ENCODE peak calls at places on chromosomes 12 and 14, in five cellular contexts. One of them, this sample, is unnamed.

GRCh38 chr14:79791055-79791732 is 420.1 kb downstream of the DIO2 start:
- DNase-seq in Right ventricle myocardium superior: no peak
- DNase-seq in BJ: no peak
- DNase-seq in stimulated activated CD4-positive, alpha-beta T cell treated with anti-CD3 and anti-CD28 coated beads, TNF-alpha, amount 100 ng/mL, for 1 hour: no peak
- DNase-seq in HEK293T: no peak
- DNase-seq in this sample: no peak

GRCh38 chr12:105864916-105865315 is 273.8 kb downstream of the NUAK1 start:
- DNase-seq in Right ventricle myocardium superior: no peak
- DNase-seq in BJ: no peak
- DNase-seq in stimulated activated CD4-positive, alpha-beta T cell treated with anti-CD3 and anti-CD28 coated beads, TNF-alpha, amount 100 ng/mL, for 1 hour: no peak
- DNase-seq in HEK293T: no peak
- DNase-seq in this sample: no peak

GRCh38 chr12:116771651-116772050 is 33.5 kb downstream of the RNFT2 start:
- DNase-seq in Right ventricle myocardium superior: no peak
- DNase-seq in BJ: no peak
- DNase-seq in stimulated activated CD4-positive, alpha-beta T cell treated with anti-CD3 and anti-CD28 coated beads, TNF-alpha, amount 100 ng/mL, for 1 hour: no peak
- DNase-seq in HEK293T: no peak
- DNase-seq in this sample: no peak

GRCh38 chr12:70561550-70561949 is 75.7 kb downstream of the PTPRB start:
- DNase-seq in Right ventricle myocardium superior: no peak
- DNase-seq in BJ: no peak
- DNase-seq in stimulated activated CD4-positive, alpha-beta T cell treated with anti-CD3 and anti-CD28 coated beads, TNF-alpha, amount 100 ng/mL, for 1 hour: no peak
- DNase-seq in HEK293T: no peak
- DNase-seq in this sample: no peak

GRCh38 chr14:68874746-68875155 is 81.9 kb upstream of the ZFP36L1 start:
- DNase-seq in Right ventricle myocardium superior: peak
- DNase-seq in BJ: no peak
- DNase-seq in stimulated activated CD4-positive, alpha-beta T cell treated with anti-CD3 and anti-CD28 coated beads, TNF-alpha, amount 100 ng/mL, for 1 hour: no peak
- DNase-seq in HEK293T: no peak
- DNase-seq in this sample: no peak

GRCh38 chr14:104104006-104104901 is 18.8 kb downstream of the ASPG start:
- DNase-seq in Right ventricle myocardium superior: peak
- DNase-seq in BJ: no peak
- DNase-seq in stimulated activated CD4-positive, alpha-beta T cell treated with anti-CD3 and anti-CD28 coated beads, TNF-alpha, amount 100 ng/mL, for 1 hour: no peak
- DNase-seq in HEK293T: no peak
- DNase-seq in this sample: no peak

GRCh38 chr12:93380480-93381121 is 2.9 kb downstream of the NUDT4 start:
- DNase-seq in Right ventricle myocardium superior: no peak
- DNase-seq in BJ: no peak
- DNase-seq in stimulated activated CD4-positive, alpha-beta T cell treated with anti-CD3 and anti-CD28 coated beads, TNF-alpha, amount 100 ng/mL, for 1 hour: no peak
- DNase-seq in HEK293T: peak
- DNase-seq in this sample: no peak

GRCh38 chr14:92524603-92525185 is 11.1 kb downstream of the RIN3 start:
- DNase-seq in Right ventricle myocardium superior: no peak
- DNase-seq in BJ: no peak
- DNase-seq in stimulated activated CD4-positive, alpha-beta T cell treated with anti-CD3 and anti-CD28 coated beads, TNF-alpha, amount 100 ng/mL, for 1 hour: no peak
- DNase-seq in HEK293T: no peak
- DNase-seq in this sample: no peak

GRCh38 chr14:54535126-54535525 is 25.4 kb downstream of the CGRRF1 start:
- DNase-seq in Right ventricle myocardium superior: no peak
- DNase-seq in BJ: no peak
- DNase-seq in stimulated activated CD4-positive, alpha-beta T cell treated with anti-CD3 and anti-CD28 coated beads, TNF-alpha, amount 100 ng/mL, for 1 hour: no peak
- DNase-seq in HEK293T: no peak
- DNase-seq in this sample: no peak

GRCh38 chr14:25041898-25042297 is 8.0 kb downstream of the STXBP6 start:
- DNase-seq in Right ventricle myocardium superior: no peak
- DNase-seq in BJ: no peak
- DNase-seq in stimulated activated CD4-positive, alpha-beta T cell treated with anti-CD3 and anti-CD28 coated beads, TNF-alpha, amount 100 ng/mL, for 1 hour: no peak
- DNase-seq in HEK293T: no peak
- DNase-seq in this sample: no peak

GRCh38 chr12:50922820-50923219 is 29.5 kb upstream of the HIGD1C start:
- DNase-seq in Right ventricle myocardium superior: no peak
- DNase-seq in BJ: no peak
- DNase-seq in stimulated activated CD4-positive, alpha-beta T cell treated with anti-CD3 and anti-CD28 coated beads, TNF-alpha, amount 100 ng/mL, for 1 hour: no peak
- DNase-seq in HEK293T: no peak
- DNase-seq in this sample: no peak

GRCh38 chr12:52920937-52921336 is 16.1 kb upstream of the KRT8 start:
- DNase-seq in Right ventricle myocardium superior: no peak
- DNase-seq in BJ: no peak
- DNase-seq in stimulated activated CD4-positive, alpha-beta T cell treated with anti-CD3 and anti-CD28 coated beads, TNF-alpha, amount 100 ng/mL, for 1 hour: no peak
- DNase-seq in HEK293T: no peak
- DNase-seq in this sample: no peak